ENCODE peak calls at places on chromosomes 7 and 10, in five cellular contexts. O is iPS DF 6.9, B is prostate gland, W is colonic mucosa, T is cardiac muscle cell. Y is an unnamed sample.
A peak's percentile ranks its signal among the peaks of the same experiment; 100 is the strongest.

GRCh38 chr7:69699949-69700715 is 101.9 kb downstream of the AUTS2 start:
- DNase-seq in O (no peak), B (no peak), W (no peak), T (no peak), Y (no peak)

GRCh38 chr7:116353614-116354013 is 143.3 kb downstream of the TES start:
- DNase-seq in O (no peak), B (no peak), W (peak; percentile 27), T (peak; percentile 27), Y (no peak)

GRCh38 chr10:99548041-99548530 is 15.3 kb downstream of the NKX2-3 start:
- DNase-seq in O (no peak), B (no peak), W (no peak), T (no peak), Y (no peak)

GRCh38 chr10:97407211-97407951 is 6.2 kb upstream of the RRP12 start:
- DNase-seq in O (peak; percentile 66), B (peak; percentile 61), W (peak; percentile 69), T (peak; percentile 84), Y (no peak)

GRCh38 chr10:131058799-131059198 is 252.7 kb downstream of the TCERG1L start:
- DNase-seq in O (no peak), B (no peak), W (no peak), T (no peak), Y (no peak)

GRCh38 chr10:73991846-73992245 is 6.1 kb upstream of the VCL start:
- DNase-seq in O (no peak), B (no peak), W (peak; percentile 38), T (no peak), Y (peak; percentile 54)

GRCh38 chr7:17069146-17069545 is 187.4 kb upstream of the AGR3 start:
- DNase-seq in O (no peak), B (no peak), W (no peak), T (no peak), Y (no peak)

GRCh38 chr10:60958892-60959601 is 15.1 kb upstream of the RHOBTB1 start:
- DNase-seq in O (no peak), B (no peak), W (no peak), T (no peak), Y (no peak)

GRCh38 chr7:130048906-130049305 is 2.3 kb downstream of the ZC3HC1 start:
- DNase-seq in O (no peak), B (no peak), W (no peak), T (no peak), Y (no peak)

GRCh38 chr10:26780793-26781601 is 79.8 kb downstream of the ABI1 start:
- DNase-seq in O (no peak), B (peak; percentile 9), W (no peak), T (no peak), Y (no peak)

GRCh38 chr7:100884741-100885439 is 4.6 kb downstream of the UFSP1 start:
- DNase-seq in O (no peak), B (no peak), W (no peak), T (no peak), Y (no peak)

GRCh38 chr7:11427686-11428273 is 404.2 kb downstream of the THSD7A start:
- DNase-seq in O (peak; percentile 16), B (peak; percentile 24), W (no peak), T (peak; percentile 66), Y (no peak)

GRCh38 chr10:7151538-7151937 is 259.3 kb downstream of the SFMBT2 start:
- DNase-seq in O (no peak), B (no peak), W (no peak), T (no peak), Y (no peak)
- H3K27me3 ChIP-seq in O (no peaks in the 10 kb centered on the region), B (no peaks in the 10 kb centered on the region), W (no peaks in the 10 kb centered on the region), T (peaks cover 20% of the 10 kb centered on the region), Y (no peaks in the 10 kb centered on the region)

DNA sequence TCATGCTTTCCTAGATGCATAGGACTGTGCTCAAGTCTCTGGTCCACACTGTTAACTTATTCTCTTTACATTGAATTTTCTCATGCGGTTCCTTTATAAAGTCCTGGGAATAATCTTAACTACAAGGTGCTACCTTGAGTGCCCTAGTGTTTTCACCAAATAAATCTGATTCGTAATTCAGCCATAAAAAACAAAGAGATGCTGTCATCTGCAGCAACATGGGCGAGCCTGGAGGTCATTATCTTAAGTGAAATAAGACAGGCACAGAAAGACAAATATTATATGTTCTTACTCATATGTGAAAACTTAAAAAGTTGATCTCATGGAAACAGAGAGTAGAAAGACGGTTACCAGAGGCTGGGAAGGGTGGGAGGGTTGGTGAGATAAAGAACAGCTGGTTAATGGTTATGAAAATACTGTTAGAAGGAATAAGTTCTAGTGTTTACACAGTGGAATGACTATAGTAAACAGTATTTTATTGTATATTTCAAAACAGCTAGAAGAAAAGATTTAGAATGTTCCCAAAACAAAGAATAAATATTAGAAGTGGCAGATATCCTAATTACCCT is 38.3 kb downstream of the NT5C3A start:
- DNase-seq in O (no peak), B (no peak), W (no peak), T (no peak), Y (no peak)
- H3K36me3 ChIP-seq in O (no peaks in the 10 kb centered on the region), B (no peaks in the 10 kb centered on the region), W (peaks cover 7% of the 10 kb centered on the region), T (peaks cover 27% of the 10 kb centered on the region), Y (no peaks in the 10 kb centered on the region)

GRCh38 chr10:128267581-128267980 is 141.4 kb upstream of the MKI67 start:
- DNase-seq in O (no peak), B (no peak), W (no peak), T (no peak), Y (no peak)
- H3K27me3 ChIP-seq in O (no peaks in the 10 kb centered on the region), B (peaks cover 18% of the 10 kb centered on the region), W (no peaks in the 10 kb centered on the region), T (peaks cover 23% of the 10 kb centered on the region), Y (peaks cover 31% of the 10 kb centered on the region)

GRCh38 chr7:43868181-43868580 is 1.1 kb downstream of the MRPS24 start:
- DNase-seq in O (no peak), B (no peak), W (peak; percentile 40), T (no peak), Y (no peak)

GRCh38 chr7:43868681-43869017 is 668 bp downstream of the MRPS24 start:
- DNase-seq in O (no peak), B (no peak), W (no peak), T (no peak), Y (no peak)

GRCh38 chr7:43869018-43869897 is at the start of gene MRPS24:
- DNase-seq in O (peak; percentile 82), B (peak; percentile 94), W (peak; percentile 97), T (peak; percentile 98), Y (peak; percentile 97)

GRCh38 chr7:43865277-43865676 is 4.0 kb downstream of the MRPS24 start:
- DNase-seq in O (no peak), B (no peak), W (no peak), T (no peak), Y (no peak)

DNA sequence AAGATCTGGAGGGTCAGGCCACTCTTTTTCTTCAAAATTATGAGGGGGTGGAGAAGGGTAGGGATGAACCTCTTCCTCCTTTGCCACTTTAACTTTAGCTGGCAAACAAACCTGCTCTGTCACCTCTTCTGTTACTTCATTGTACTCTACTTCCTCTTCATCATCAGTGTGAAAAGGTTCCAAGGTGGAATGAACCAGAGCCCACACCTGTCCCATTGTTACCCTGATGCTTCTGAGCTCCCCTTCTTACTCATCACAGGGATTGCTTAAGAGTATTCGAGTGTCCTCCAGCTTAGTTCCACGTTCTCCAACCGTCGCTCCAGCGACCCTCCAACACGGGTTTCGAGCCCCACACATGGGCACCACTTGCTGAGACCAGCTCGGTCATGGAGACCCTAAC is 5.2 kb downstream of the MRPS24 start:
- DNase-seq in O (no peak), B (no peak), W (no peak), T (no peak), Y (no peak)
- H3K36me3 ChIP-seq in O (peaks cover 3% of the 10 kb centered on the region), B (no peaks in the 10 kb centered on the region), W (no peaks in the 10 kb centered on the region), T (peaks cover 5% of the 10 kb centered on the region), Y (peaks cover 30% of the 10 kb centered on the region)

DNA sequence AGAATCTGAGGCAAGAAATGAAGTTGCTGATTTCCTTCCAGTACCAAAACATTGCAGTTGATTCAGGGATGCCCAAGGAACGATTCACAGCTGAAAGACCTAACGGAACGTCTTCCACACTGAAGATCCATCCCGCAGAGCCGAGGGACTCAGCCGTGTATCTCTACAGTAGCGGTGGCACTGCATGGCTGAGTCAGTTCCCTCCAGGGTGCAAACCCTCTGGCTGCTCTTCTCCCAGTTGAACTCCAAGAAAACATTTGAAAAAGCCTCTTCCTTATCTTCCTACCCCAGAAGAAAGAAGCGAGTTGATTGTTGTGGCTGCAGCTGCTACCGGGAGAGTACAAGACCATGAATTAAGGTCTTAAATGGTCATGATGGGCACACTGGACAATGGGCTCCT is 147.1 kb upstream of the PRSS1 start:
- DNase-seq in O (no peak), B (no peak), W (no peak), T (no peak), Y (no peak)
- H3K27me3 ChIP-seq in O (no peaks in the 10 kb centered on the region), B (no peaks in the 10 kb centered on the region), W (no peaks in the 10 kb centered on the region), T (peaks cover 4% of the 10 kb centered on the region), Y (no peaks in the 10 kb centered on the region)

GRCh38 chr10:6221192-6221940 is 18.6 kb downstream of the PFKFB3 start:
- DNase-seq in O (no peak), B (no peak), W (no peak), T (no peak), Y (peak; percentile 54)

GRCh38 chr10:6224781-6225180 is 22.0 kb downstream of the PFKFB3 start:
- DNase-seq in O (no peak), B (no peak), W (no peak), T (no peak), Y (no peak)

GRCh38 chr10:6223981-6224380 is 21.2 kb downstream of the PFKFB3 start:
- DNase-seq in O (no peak), B (no peak), W (no peak), T (no peak), Y (no peak)

GRCh38 chr10:6221971-6222751 is 19.4 kb downstream of the PFKFB3 start:
- DNase-seq in O (no peak), B (no peak), W (no peak), T (peak; percentile 54), Y (peak; percentile 35)

GRCh38 chr10:6222755-6223154 is 20.0 kb downstream of the PFKFB3 start:
- DNase-seq in O (no peak), B (no peak), W (no peak), T (no peak), Y (no peak)
- H3K36me3 ChIP-seq in O (peaks cover 49% of the 10 kb centered on the region), B (peaks cover 23% of the 10 kb centered on the region), W (peaks cover 31% of the 10 kb centered on the region), T (peaks cover 91% of the 10 kb centered on the region), Y (peaks cover 10% of the 10 kb centered on the region)

GRCh38 chr10:68717435-68717834 is 3.6 kb upstream of the CCAR1 start:
- DNase-seq in O (no peak), B (no peak), W (no peak), T (no peak), Y (no peak)
- H3K27me3 ChIP-seq in O (no peaks in the 10 kb centered on the region), B (no peaks in the 10 kb centered on the region), W (no peaks in the 10 kb centered on the region), T (no peaks in the 10 kb centered on the region), Y (no peaks in the 10 kb centered on the region)

GRCh38 chr7:149280151-149280550 is 18.2 kb downstream of the ZNF783 start:
- DNase-seq in O (no peak), B (no peak), W (no peak), T (no peak), Y (no peak)

GRCh38 chr7:149280661-149281507 is 18.9 kb downstream of the ZNF783 start:
- DNase-seq in O (no peak), B (no peak), W (no peak), T (no peak), Y (no peak)

GRCh38 chr7:149279111-149279743 is 17.2 kb downstream of the ZNF783 start:
- DNase-seq in O (no peak), B (no peak), W (no peak), T (no peak), Y (no peak)

GRCh38 chr7:149277871-149278270 is 15.9 kb downstream of the ZNF783 start:
- DNase-seq in O (no peak), B (no peak), W (no peak), T (no peak), Y (no peak)

DNA sequence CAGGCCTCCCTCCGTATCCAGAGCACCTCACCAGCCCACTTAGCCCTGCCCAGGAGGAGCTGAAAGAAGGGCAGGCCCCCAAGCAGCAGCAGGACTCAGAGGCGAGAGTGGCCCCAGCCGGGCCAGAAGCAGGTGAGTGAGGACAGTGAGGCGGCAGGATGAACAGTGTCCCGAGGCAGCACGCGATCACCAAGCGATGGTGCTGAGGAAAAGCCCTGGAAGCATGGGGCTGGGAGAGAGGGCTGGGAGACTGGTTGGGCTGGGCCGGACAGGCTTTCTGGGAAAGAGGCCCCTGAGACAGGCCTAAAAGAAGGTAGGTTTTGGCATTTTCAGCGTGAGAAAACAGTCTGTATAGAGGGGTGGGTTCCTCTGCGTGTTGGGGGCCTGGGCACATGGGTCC is 16.4 kb downstream of the ZNF783 start:
- DNase-seq in O (no peak), B (no peak), W (no peak), T (no peak), Y (no peak)
- H3K36me3 ChIP-seq in O (peaks cover 4% of the 10 kb centered on the region), B (no peaks in the 10 kb centered on the region), W (no peaks in the 10 kb centered on the region), T (peaks cover 7% of the 10 kb centered on the region), Y (peaks cover 4% of the 10 kb centered on the region)

Y was measured in psoas muscle.